ENCODE peak calls at places on chromosome 15, in five cellular contexts. One of them, this sample, is unnamed.

GRCh38 chr15:26073430-26074333 is 210.6 kb upstream of the ATP10A start:
- DNase-seq in NCI-H1092 treated with DMSO at 0.1 percent for 48 hours: no peak
- DNase-seq in sigmoid colon: no peak
- DNase-seq in M059J: no peak
- DNase-seq in H7: no peak
- DNase-seq in this sample: no peak

GRCh38 chr15:80503319-80503952 is 99.3 kb downstream of the ARNT2 start:
- DNase-seq in NCI-H1092 treated with DMSO at 0.1 percent for 48 hours: no peak
- DNase-seq in M059J: no peak
- DNase-seq in H7: no peak
- DNase-seq in sigmoid colon: no peak
- DNase-seq in this sample: no peak

GRCh38 chr15:58697220-58697619 is 52.3 kb downstream of the ADAM10 start:
- DNase-seq in H7: no peak
- DNase-seq in M059J: no peak
- DNase-seq in sigmoid colon: no peak
- DNase-seq in NCI-H1092 treated with DMSO at 0.1 percent for 48 hours: no peak
- DNase-seq in this sample: no peak

GRCh38 chr15:29451201-29451781 is 181.7 kb upstream of the NSMCE3 start:
- DNase-seq in H7: peak; percentile 85
- DNase-seq in M059J: no peak
- DNase-seq in sigmoid colon: no peak
- DNase-seq in NCI-H1092 treated with DMSO at 0.1 percent for 48 hours: no peak
- DNase-seq in this sample: peak; percentile 13

GRCh38 chr15:76501726-76502125 is 165.2 kb downstream of the ISL2 start:
- DNase-seq in M059J: no peak
- DNase-seq in sigmoid colon: no peak
- DNase-seq in H7: no peak
- DNase-seq in NCI-H1092 treated with DMSO at 0.1 percent for 48 hours: no peak
- DNase-seq in this sample: no peak

GRCh38 chr15:32763295-32763694 is 45.5 kb downstream of the GREM1 start:
- DNase-seq in sigmoid colon: no peak
- DNase-seq in H7: no peak
- DNase-seq in M059J: no peak
- DNase-seq in NCI-H1092 treated with DMSO at 0.1 percent for 48 hours: no peak
- DNase-seq in this sample: no peak

GRCh38 chr15:101386006-101386405 is 91.0 kb upstream of the SNRPA1 start:
- DNase-seq in NCI-H1092 treated with DMSO at 0.1 percent for 48 hours: no peak
- DNase-seq in M059J: no peak
- DNase-seq in H7: no peak
- DNase-seq in sigmoid colon: no peak
- DNase-seq in this sample: no peak

GRCh38 chr15:74620636-74621545 is 5.3 kb downstream of the CLK3 start:
- DNase-seq in sigmoid colon: no peak
- DNase-seq in NCI-H1092 treated with DMSO at 0.1 percent for 48 hours: peak; percentile 44
- DNase-seq in H7: peak; percentile 96
- DNase-seq in M059J: peak; percentile 46
- DNase-seq in this sample: peak; percentile 62

GRCh38 chr15:91627473-91628309 is 225.8 kb upstream of the SLCO3A1 start:
- DNase-seq in NCI-H1092 treated with DMSO at 0.1 percent for 48 hours: no peak
- DNase-seq in H7: peak; percentile 17
- DNase-seq in sigmoid colon: peak; percentile 80
- DNase-seq in M059J: peak; percentile 83
- DNase-seq in this sample: no peak

GRCh38 chr15:43527016-43527801 is 9.8 kb downstream of the MAP1A start:
- DNase-seq in M059J: no peak
- DNase-seq in H7: peak; percentile 44
- DNase-seq in sigmoid colon: peak; percentile 32
- DNase-seq in NCI-H1092 treated with DMSO at 0.1 percent for 48 hours: no peak
- DNase-seq in this sample: no peak

GRCh38 chr15:93362821-93363220 is 273.8 kb upstream of the RGMA start:
- DNase-seq in sigmoid colon: peak; percentile 40
- DNase-seq in NCI-H1092 treated with DMSO at 0.1 percent for 48 hours: no peak
- DNase-seq in M059J: no peak
- DNase-seq in H7: peak; percentile 49
- DNase-seq in this sample: no peak

GRCh38 chr15:58472821-58473581 is 41.2 kb downstream of the LIPC start:
- DNase-seq in NCI-H1092 treated with DMSO at 0.1 percent for 48 hours: no peak
- DNase-seq in H7: no peak
- DNase-seq in sigmoid colon: no peak
- DNase-seq in M059J: peak; percentile 47
- DNase-seq in this sample: peak; percentile 15

GRCh38 chr15:31472636-31473383 is 146.2 kb downstream of the KLF13 start:
- DNase-seq in NCI-H1092 treated with DMSO at 0.1 percent for 48 hours: no peak
- DNase-seq in M059J: peak; percentile 31
- DNase-seq in H7: peak; percentile 69
- DNase-seq in sigmoid colon: no peak
- DNase-seq in this sample: no peak

GRCh38 chr15:72342385-72342784 is 22.4 kb upstream of the CELF6 start:
- DNase-seq in H7: peak; percentile 83
- DNase-seq in M059J: peak; percentile 14
- DNase-seq in sigmoid colon: no peak
- DNase-seq in NCI-H1092 treated with DMSO at 0.1 percent for 48 hours: no peak
- DNase-seq in this sample: no peak

GRCh38 chr15:54810496-54810895 is 386.2 kb downstream of the RSL24D1 start:
- DNase-seq in NCI-H1092 treated with DMSO at 0.1 percent for 48 hours: no peak
- DNase-seq in M059J: no peak
- DNase-seq in H7: no peak
- DNase-seq in sigmoid colon: no peak
- DNase-seq in this sample: no peak

GRCh38 chr15:65460948-65461347 is 38.2 kb upstream of the IGDCC4 start:
- DNase-seq in sigmoid colon: no peak
- DNase-seq in NCI-H1092 treated with DMSO at 0.1 percent for 48 hours: no peak
- DNase-seq in M059J: peak; percentile 44
- DNase-seq in H7: no peak
- DNase-seq in this sample: peak; percentile 9

GRCh38 chr15:73964736-73965093 is 27.4 kb downstream of the STOML1 start:
- DNase-seq in NCI-H1092 treated with DMSO at 0.1 percent for 48 hours: peak; percentile 58
- DNase-seq in H7: peak; percentile 92
- DNase-seq in sigmoid colon: peak; percentile 90
- DNase-seq in M059J: peak; percentile 76
- DNase-seq in this sample: peak; percentile 79